ENCODE peak calls at places on chromosomes 2 and 18, in four cellular contexts. One of them, this sample, is unnamed.

GRCh38 chr2:181998045-181998444 is 12.4 kb downstream of the PPP1R1C start:
- DNase-seq in HCT116: no peak
- DNase-seq in PC-9: no peak
- DNase-seq in OCI-LY7: no peak
- DNase-seq in this sample: no peak

GRCh38 chr2:47569658-47570398 is 166.9 kb downstream of the MSH2 start:
- DNase-seq in OCI-LY7: no peak
- DNase-seq in HCT116: no peak
- DNase-seq in PC-9: no peak
- DNase-seq in this sample: peak; percentile 82

GRCh38 chr18:58590231-58590630 is 38.7 kb downstream of the ALPK2 start:
- DNase-seq in OCI-LY7: no peak
- DNase-seq in HCT116: no peak
- DNase-seq in PC-9: no peak
- DNase-seq in this sample: no peak

GRCh38 chr2:3343012-3343411 is 34.6 kb downstream of the EIPR1 start:
- DNase-seq in PC-9: no peak
- DNase-seq in OCI-LY7: no peak
- DNase-seq in HCT116: no peak
- DNase-seq in this sample: no peak

GRCh38 chr2:102291221-102292075 is 19.9 kb upstream of the IL1RL1 start:
- DNase-seq in OCI-LY7: no peak
- DNase-seq in PC-9: no peak
- DNase-seq in HCT116: no peak
- DNase-seq in this sample: no peak

GRCh38 chr18:21191596-21192307 is 50.3 kb upstream of the GREB1L start:
- DNase-seq in PC-9: no peak
- DNase-seq in OCI-LY7: peak; percentile 30
- DNase-seq in HCT116: peak; percentile 57
- DNase-seq in this sample: peak; percentile 27

GRCh38 chr2:224025874-224026273 is 13.2 kb downstream of the SERPINE2 start:
- DNase-seq in HCT116: no peak
- DNase-seq in OCI-LY7: peak; percentile 71
- DNase-seq in PC-9: no peak
- DNase-seq in this sample: no peak

GRCh38 chr2:61340242-61340641 is 130.6 kb downstream of the USP34 start:
- DNase-seq in HCT116: no peak
- DNase-seq in PC-9: no peak
- DNase-seq in OCI-LY7: no peak
- DNase-seq in this sample: no peak

GRCh38 chr2:158128168-158128973 is 26.7 kb downstream of the UPP2 start:
- DNase-seq in HCT116: no peak
- DNase-seq in PC-9: no peak
- DNase-seq in OCI-LY7: no peak
- DNase-seq in this sample: no peak

GRCh38 chr18:57846258-57846657 is 43.1 kb upstream of the ATP8B1 start:
- DNase-seq in OCI-LY7: no peak
- DNase-seq in PC-9: peak; percentile 94
- DNase-seq in HCT116: peak; percentile 26
- DNase-seq in this sample: no peak

GRCh38 chr2:212228651-212229253 is 309.9 kb downstream of the ERBB4 start:
- DNase-seq in OCI-LY7: no peak
- DNase-seq in HCT116: no peak
- DNase-seq in PC-9: no peak
- DNase-seq in this sample: no peak

GRCh38 chr2:152236191-152236925 is 60.8 kb upstream of the STAM2 start:
- DNase-seq in HCT116: no peak
- DNase-seq in PC-9: no peak
- DNase-seq in OCI-LY7: no peak
- DNase-seq in this sample: no peak

GRCh38 chr2:29281585-29281984 is 166.4 kb downstream of the CLIP4 start:
- DNase-seq in OCI-LY7: no peak
- DNase-seq in PC-9: peak; percentile 65
- DNase-seq in HCT116: no peak
- DNase-seq in this sample: peak; percentile 82

GRCh38 chr18:12990662-12990976 is 543 bp upstream of the CEP192 start:
- DNase-seq in OCI-LY7: no peak
- DNase-seq in HCT116: no peak
- DNase-seq in PC-9: peak; percentile 72
- DNase-seq in this sample: no peak

GRCh38 chr2:205043285-205043684 is 498.0 kb downstream of the PARD3B start:
- DNase-seq in PC-9: no peak
- DNase-seq in OCI-LY7: no peak
- DNase-seq in HCT116: no peak
- DNase-seq in this sample: no peak

GRCh38 chr2:171046056-171046560 is 114.6 kb downstream of the TLK1 start:
- DNase-seq in OCI-LY7: no peak
- DNase-seq in PC-9: no peak
- DNase-seq in HCT116: no peak
- DNase-seq in this sample: no peak

GRCh38 chr2:48120759-48121242 is 214.5 kb upstream of the FBXO11 start:
- DNase-seq in PC-9: no peak
- DNase-seq in OCI-LY7: no peak
- DNase-seq in HCT116: no peak
- DNase-seq in this sample: no peak

GRCh38 chr2:121446647-121447241 is 83.9 kb upstream of the RNU4ATAC start:
- DNase-seq in HCT116: no peak
- DNase-seq in PC-9: no peak
- DNase-seq in OCI-LY7: no peak
- DNase-seq in this sample: no peak

GRCh38 chr2:162385516-162385915 is 41.6 kb downstream of the GCA start:
- DNase-seq in HCT116: no peak
- DNase-seq in PC-9: no peak
- DNase-seq in OCI-LY7: no peak
- DNase-seq in this sample: no peak

GRCh38 chr2:72149556-72150156 is 2.0 kb upstream of the CYP26B1 start:
- DNase-seq in PC-9: no peak
- DNase-seq in OCI-LY7: no peak
- DNase-seq in HCT116: no peak
- DNase-seq in this sample: peak; percentile 49

GRCh38 chr2:96374211-96374951 is 38.8 kb downstream of the NCAPH start:
- DNase-seq in PC-9: peak; percentile 61
- DNase-seq in OCI-LY7: no peak
- DNase-seq in HCT116: no peak
- DNase-seq in this sample: peak; percentile 64

GRCh38 chr2:176325732-176326131 is 56.5 kb downstream of the MTX2 start:
- DNase-seq in HCT116: no peak
- DNase-seq in OCI-LY7: no peak
- DNase-seq in PC-9: no peak
- DNase-seq in this sample: no peak

GRCh38 chr2:38665854-38666577 is at the start of gene GALM:
- DNase-seq in HCT116: peak; percentile 92
- DNase-seq in PC-9: peak; percentile 85
- DNase-seq in OCI-LY7: peak; percentile 70
- DNase-seq in this sample: peak; percentile 72

GRCh38 chr18:75727479-75727878 is 300.0 kb upstream of the SMIM21 start:
- DNase-seq in PC-9: no peak
- DNase-seq in HCT116: peak; percentile 21
- DNase-seq in OCI-LY7: peak; percentile 0
- DNase-seq in this sample: peak; percentile 47

GRCh38 chr18:28013064-28013463 is 163.9 kb downstream of the CDH2 start:
- DNase-seq in OCI-LY7: no peak
- DNase-seq in HCT116: no peak
- DNase-seq in PC-9: no peak
- DNase-seq in this sample: no peak

GRCh38 chr2:114651933-114652332 is 209.5 kb downstream of the DPP10 start:
- DNase-seq in OCI-LY7: no peak
- DNase-seq in HCT116: no peak
- DNase-seq in PC-9: no peak
- DNase-seq in this sample: no peak

GRCh38 chr2:75099521-75099922 is 99.8 kb downstream of the TACR1 start:
- DNase-seq in HCT116: no peak
- DNase-seq in OCI-LY7: no peak
- DNase-seq in PC-9: peak; percentile 75
- DNase-seq in this sample: no peak

GRCh38 chr2:5111581-5111980 is 580.6 kb upstream of the SOX11 start:
- DNase-seq in PC-9: no peak
- DNase-seq in HCT116: no peak
- DNase-seq in OCI-LY7: no peak
- DNase-seq in this sample: peak; percentile 52

GRCh38 chr2:155997538-155997937 is 335.0 kb downstream of the NR4A2 start:
- DNase-seq in PC-9: no peak
- DNase-seq in HCT116: no peak
- DNase-seq in OCI-LY7: no peak
- DNase-seq in this sample: no peak

GRCh38 chr2:95301876-95302641 is 4.9 kb downstream of the KCNIP3 start:
- DNase-seq in PC-9: no peak
- DNase-seq in HCT116: no peak
- DNase-seq in OCI-LY7: no peak
- DNase-seq in this sample: no peak

GRCh38 chr18:61286867-61287266 is 46.4 kb upstream of the CDH20 start:
- DNase-seq in OCI-LY7: no peak
- DNase-seq in HCT116: no peak
- DNase-seq in PC-9: no peak
- DNase-seq in this sample: no peak
- H3K9me2 ChIP-seq in OCI-LY7: no peaks in the 10 kb centered on the region
- H3K9me2 ChIP-seq in HCT116: no peaks in the 10 kb centered on the region
- H3K9me2 ChIP-seq in PC-9: no peaks in the 10 kb centered on the region
- H3K9me2 ChIP-seq in this sample: no peaks in the 10 kb centered on the region

GRCh38 chr2:7989823-7990222 is 692.0 kb upstream of the ID2 start:
- DNase-seq in PC-9: no peak
- DNase-seq in HCT116: no peak
- DNase-seq in OCI-LY7: no peak
- DNase-seq in this sample: no peak
- H3K9me2 ChIP-seq in PC-9: no peaks in the 10 kb centered on the region
- H3K9me2 ChIP-seq in HCT116: no peaks in the 10 kb centered on the region
- H3K9me2 ChIP-seq in OCI-LY7: no peaks in the 10 kb centered on the region
- H3K9me2 ChIP-seq in this sample: no peaks in the 10 kb centered on the region

GRCh38 chr2:8524388-8524787 is 157.5 kb upstream of the ID2 start:
- DNase-seq in HCT116: no peak
- DNase-seq in OCI-LY7: no peak
- DNase-seq in PC-9: no peak
- DNase-seq in this sample: no peak

GRCh38 chr2:8525582-8526402 is 156.1 kb upstream of the ID2 start:
- DNase-seq in HCT116: no peak
- DNase-seq in OCI-LY7: peak; percentile 82
- DNase-seq in PC-9: no peak
- DNase-seq in this sample: peak; percentile 79

GRCh38 chr2:8525236-8525581 is 156.6 kb upstream of the ID2 start:
- DNase-seq in HCT116: no peak
- DNase-seq in PC-9: no peak
- DNase-seq in OCI-LY7: no peak
- DNase-seq in this sample: no peak

GRCh38 chr2:8526403-8526696 is 155.5 kb upstream of the ID2 start:
- DNase-seq in PC-9: no peak
- DNase-seq in HCT116: no peak
- DNase-seq in OCI-LY7: no peak
- DNase-seq in this sample: no peak

GRCh38 chr2:8524823-8525222 is 157.0 kb upstream of the ID2 start:
- DNase-seq in PC-9: no peak
- DNase-seq in OCI-LY7: peak; percentile 81
- DNase-seq in HCT116: no peak
- DNase-seq in this sample: no peak
- H3K9me2 ChIP-seq in PC-9: no peaks in the 10 kb centered on the region
- H3K9me2 ChIP-seq in OCI-LY7: no peaks in the 10 kb centered on the region
- H3K9me2 ChIP-seq in HCT116: no peaks in the 10 kb centered on the region
- H3K9me2 ChIP-seq in this sample: no peaks in the 10 kb centered on the region

GRCh38 chr2:128638741-128639477 is 320.2 kb upstream of the HS6ST1 start:
- DNase-seq in OCI-LY7: no peak
- DNase-seq in HCT116: no peak
- DNase-seq in PC-9: peak; percentile 63
- DNase-seq in this sample: peak; percentile 42
- H3K9me2 ChIP-seq in OCI-LY7: no peaks in the 10 kb centered on the region
- H3K9me2 ChIP-seq in HCT116: no peaks in the 10 kb centered on the region
- H3K9me2 ChIP-seq in PC-9: no peaks in the 10 kb centered on the region
- H3K9me2 ChIP-seq in this sample: no peaks in the 10 kb centered on the region

GRCh38 chr2:128640847-128641360 is 322.2 kb upstream of the HS6ST1 start:
- DNase-seq in OCI-LY7: no peak
- DNase-seq in HCT116: no peak
- DNase-seq in PC-9: no peak
- DNase-seq in this sample: no peak
- H3K9me2 ChIP-seq in OCI-LY7: no peaks in the 10 kb centered on the region
- H3K9me2 ChIP-seq in HCT116: no peaks in the 10 kb centered on the region
- H3K9me2 ChIP-seq in PC-9: no peaks in the 10 kb centered on the region
- H3K9me2 ChIP-seq in this sample: no peaks in the 10 kb centered on the region

GRCh38 chr2:128642801-128643200 is 324.1 kb upstream of the HS6ST1 start:
- DNase-seq in HCT116: no peak
- DNase-seq in OCI-LY7: no peak
- DNase-seq in PC-9: no peak
- DNase-seq in this sample: no peak

GRCh38 chr2:128642316-128642715 is 323.6 kb upstream of the HS6ST1 start:
- DNase-seq in HCT116: no peak
- DNase-seq in PC-9: no peak
- DNase-seq in OCI-LY7: no peak
- DNase-seq in this sample: no peak

GRCh38 chr2:128641421-128642095 is 322.9 kb upstream of the HS6ST1 start:
- DNase-seq in OCI-LY7: no peak
- DNase-seq in PC-9: no peak
- DNase-seq in HCT116: no peak
- DNase-seq in this sample: no peak

GRCh38 chr2:128639693-128640092 is 321.0 kb upstream of the HS6ST1 start:
- DNase-seq in OCI-LY7: no peak
- DNase-seq in HCT116: no peak
- DNase-seq in PC-9: no peak
- DNase-seq in this sample: no peak

DNA sequence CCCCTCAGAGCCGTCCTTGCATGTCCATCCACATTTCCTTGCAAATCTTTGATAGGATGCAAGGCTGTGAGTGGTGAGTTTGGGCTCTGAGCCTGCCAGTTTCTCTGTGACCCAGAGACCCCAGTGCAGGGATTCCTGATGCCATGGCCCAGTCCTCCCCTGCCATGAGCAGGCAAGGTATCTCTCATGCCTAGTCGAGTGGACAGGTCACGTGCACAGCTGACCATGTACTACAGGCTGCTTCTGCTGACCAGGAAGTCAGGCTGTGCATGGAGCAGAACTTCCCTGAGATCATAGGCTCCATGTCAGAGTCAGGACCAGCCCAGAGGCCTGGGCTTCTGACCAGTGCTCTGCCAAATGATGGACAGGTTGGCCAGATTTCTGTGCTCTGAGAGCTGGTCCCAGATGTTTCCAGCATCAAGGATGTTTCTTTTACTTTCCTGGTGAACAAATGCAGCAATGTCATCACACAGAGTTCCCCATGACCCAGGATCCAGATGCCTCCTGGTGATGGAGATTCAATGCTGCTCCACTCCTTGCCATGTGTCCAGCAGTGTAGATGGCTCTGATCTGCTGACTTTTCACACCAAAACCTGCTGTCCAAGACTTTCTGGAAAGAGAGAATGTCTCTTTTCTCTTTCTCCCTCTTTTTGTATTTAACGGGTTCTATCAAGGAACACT is 321.6 kb upstream of the HS6ST1 start:
- DNase-seq in HCT116: no peak
- DNase-seq in OCI-LY7: no peak
- DNase-seq in PC-9: no peak
- DNase-seq in this sample: no peak
- H3K9me2 ChIP-seq in HCT116: no peaks in the 10 kb centered on the region
- H3K9me2 ChIP-seq in OCI-LY7: no peaks in the 10 kb centered on the region
- H3K9me2 ChIP-seq in PC-9: no peaks in the 10 kb centered on the region
- H3K9me2 ChIP-seq in this sample: no peaks in the 10 kb centered on the region

GRCh38 chr2:128638311-128638710 is 319.6 kb upstream of the HS6ST1 start:
- DNase-seq in HCT116: no peak
- DNase-seq in OCI-LY7: no peak
- DNase-seq in PC-9: no peak
- DNase-seq in this sample: no peak
- H3K9me2 ChIP-seq in HCT116: no peaks in the 10 kb centered on the region
- H3K9me2 ChIP-seq in OCI-LY7: no peaks in the 10 kb centered on the region
- H3K9me2 ChIP-seq in PC-9: no peaks in the 10 kb centered on the region
- H3K9me2 ChIP-seq in this sample: no peaks in the 10 kb centered on the region